ENCODE peak calls at places on chromosomes 16 and 17, in five cellular contexts. K, V, I, E and N are unnamed samples.

GRCh38 chr17:7060165-7060890 is 16.4 kb upstream of the SLC16A11 start:
- DNase-seq in V (no peak), E (no peak), I (peak; percentile 95), K (no peak), N (no peak)

GRCh38 chr16:15644306-15644961 is 1.5 kb upstream of the MARF1 start:
- DNase-seq in E (no peak), I (peak; percentile 18), V (no peak), K (no peak), N (no peak)

GRCh38 chr16:57801098-57801855 is 1.0 kb downstream of the KIFC3 start:
- DNase-seq in K (no peak), E (no peak), V (peak; percentile 26), I (peak; percentile 83), N (no peak)

GRCh38 chr17:38917259-38917658 is 8.2 kb upstream of the LASP1NB start:
- DNase-seq in I (no peak), K (no peak), E (no peak), V (no peak), N (no peak)

GRCh38 chr16:85798901-85799496 is 345 bp downstream of the EMC8 start:
- DNase-seq in K (peak; percentile 44), E (no peak), V (peak; percentile 63), I (peak; percentile 44), N (no peak)

GRCh38 chr16:30473231-30474061 is 904 bp downstream of the ITGAL start:
- DNase-seq in K (no peak), V (peak; percentile 56), E (no peak), I (no peak), N (no peak)

GRCh38 chr17:42133461-42134041 is 10.9 kb downstream of the HSPB9 start:
- DNase-seq in I (no peak), V (no peak), K (no peak), E (no peak), N (no peak)

GRCh38 chr16:87344931-87345631 is 27.9 kb upstream of the C16orf95 start:
- DNase-seq in K (peak; percentile 39), E (peak; percentile 22), V (peak; percentile 65), I (peak; percentile 13), N (no peak)

GRCh38 chr17:9932481-9932880 is 27.4 kb upstream of the RCVRN start:
- DNase-seq in E (no peak), V (no peak), I (peak; percentile 7), K (no peak), N (no peak)

GRCh38 chr16:76946879-76947278 is 244.1 kb upstream of the MON1B start:
- DNase-seq in K (no peak), E (no peak), V (no peak), I (peak; percentile 87), N (no peak)

GRCh38 chr16:56629531-56629930 is 2.9 kb upstream of the MT1M start:
- DNase-seq in K (no peak), V (no peak), E (no peak), I (no peak), N (peak; percentile 39)

GRCh38 chr17:31533546-31534155 is 142.2 kb downstream of the RAB11FIP4 start:
- DNase-seq in E (no peak), I (peak; percentile 85), K (peak; percentile 79), V (no peak), N (peak; percentile 69)
- TF ChIP-seq CTCF in E (no peak), I (peak; percentile 18), K (peak; percentile 65), V (no peak), N (peak; percentile 62)

DNA sequence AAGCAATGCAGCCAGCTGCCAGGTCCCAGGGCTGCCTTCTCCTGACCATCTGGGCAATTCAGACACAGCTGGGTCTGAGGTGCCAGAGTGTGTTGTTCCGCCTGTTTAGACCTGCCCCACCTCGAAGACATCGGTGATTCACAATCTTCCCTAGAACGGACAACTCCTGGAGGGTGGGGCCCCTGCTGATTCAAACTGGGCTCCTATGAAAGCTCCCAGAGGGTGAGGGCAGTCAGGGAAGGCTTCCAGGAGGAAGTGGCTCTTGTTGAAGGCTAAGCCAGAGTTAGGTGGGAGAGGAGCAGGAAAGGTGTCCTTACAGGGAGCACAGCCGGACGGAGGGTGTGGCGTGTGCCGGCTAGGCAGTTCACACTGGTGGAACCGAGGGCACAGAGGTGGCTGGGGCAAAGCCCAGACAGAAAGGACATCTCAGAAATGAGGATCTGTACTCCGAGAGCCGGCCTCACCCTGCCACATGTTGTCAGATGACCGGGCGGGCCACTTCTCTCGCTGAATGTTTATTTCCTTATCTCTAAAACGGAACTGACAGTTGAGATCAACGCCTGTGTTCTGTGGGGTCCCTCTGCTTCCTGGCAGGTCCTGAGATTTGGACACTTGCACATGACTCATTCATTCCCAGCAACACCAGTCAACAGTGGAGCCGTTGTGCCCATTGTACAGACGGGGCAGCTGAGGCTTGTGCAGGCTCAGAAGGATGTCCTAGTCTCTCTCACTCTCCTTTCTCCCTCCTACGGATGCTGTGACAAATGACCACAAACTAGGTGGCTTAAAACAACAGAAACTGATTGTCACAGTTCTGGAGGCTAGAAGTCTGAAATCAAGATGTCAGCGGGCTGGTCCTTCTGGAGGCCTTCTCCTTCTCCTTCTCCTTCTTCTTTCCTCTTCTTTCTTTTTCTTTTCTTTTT is 26.9 kb upstream of the LITAF start:
- DNase-seq in V (peak; percentile 89), E (peak; percentile 49), I (peak; percentile 25), K (no peak), N (no peak)
- TF ChIP-seq CTCF in V (no peak), E (no peak), I (no peak), K (no peak), N (no peak)

DNA sequence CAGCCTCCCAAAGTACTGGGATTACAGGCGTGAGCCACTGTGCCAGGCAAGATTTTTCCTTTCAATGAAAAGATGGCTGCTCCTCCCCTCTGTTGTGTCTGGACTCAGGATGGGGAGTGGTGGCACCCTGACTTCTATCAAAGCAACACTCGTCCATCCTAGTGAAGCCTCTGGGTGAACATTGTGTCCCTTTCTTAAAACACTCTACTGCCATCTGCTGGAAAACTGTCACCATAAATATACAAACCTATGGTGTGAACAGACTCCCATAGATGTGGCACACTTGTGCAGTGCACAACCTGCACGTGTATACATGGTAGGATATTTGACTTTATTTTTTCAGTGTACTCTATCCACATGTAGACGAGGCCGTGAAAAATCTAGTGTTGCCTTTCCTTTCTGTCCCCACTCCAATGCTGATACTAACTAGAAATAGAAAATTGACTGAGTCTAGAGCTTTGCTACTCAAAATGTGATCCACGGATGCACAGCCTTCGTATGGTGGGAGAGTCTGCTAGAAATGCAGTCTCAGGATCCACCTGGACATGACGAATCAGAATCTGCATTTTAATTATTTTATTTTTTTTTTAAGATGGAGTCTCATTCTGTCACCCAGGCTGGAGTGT is 55.9 kb upstream of the PLCG2 start:
- DNase-seq in K (no peak), E (peak; percentile 89), V (no peak), I (peak; percentile 75), N (no peak)
- TF ChIP-seq CTCF in K (peak; percentile 81), E (peak; percentile 75), V (peak; percentile 69), I (peak; percentile 57), N (peak; percentile 74)

GRCh38 chr17:45949755-45950320 is 49.2 kb upstream of the STH start:
- DNase-seq in I (no peak), K (no peak), V (no peak), E (no peak), N (no peak)

GRCh38 chr17:45946841-45947256 is 52.2 kb upstream of the STH start:
- DNase-seq in K (no peak), V (no peak), E (no peak), I (no peak), N (no peak)

GRCh38 chr17:45950888-45951287 is 48.2 kb upstream of the STH start:
- DNase-seq in K (no peak), I (no peak), V (no peak), E (no peak), N (no peak)

GRCh38 chr17:45948498-45948880 is 50.6 kb upstream of the STH start:
- DNase-seq in E (no peak), K (no peak), I (peak; percentile 24), V (no peak), N (no peak)

GRCh38 chr17:45948881-45949624 is 50.0 kb upstream of the STH start:
- DNase-seq in E (peak; percentile 58), V (peak; percentile 80), K (peak; percentile 88), I (peak; percentile 61), N (peak; percentile 77)
- TF ChIP-seq CTCF in E (peak; percentile 71), V (peak; percentile 85), K (peak; percentile 84), I (peak; percentile 67), N (peak; percentile 73)

GRCh38 chr17:32854834-32855389 is 22.0 kb downstream of the MYO1D start:
- DNase-seq in E (no peak), I (no peak), V (no peak), K (no peak), N (no peak)
- TF ChIP-seq CTCF in E (no peak), I (no peak), V (no peak), K (no peak), N (no peak)

GRCh38 chr17:76517638-76518038 is 16.4 kb upstream of the RHBDF2 start:
- DNase-seq in E (no peak), I (no peak), K (no peak), V (no peak), N (no peak)
- TF ChIP-seq CTCF in E (no peak), I (no peak), K (no peak), V (no peak), N (no peak)

GRCh38 chr17:68533887-68534700 is 21.9 kb downstream of the PRKAR1A start:
- DNase-seq in E (no peak), I (peak; percentile 47), V (no peak), K (no peak), N (no peak)
- TF ChIP-seq CTCF in E (peak; percentile 34), I (peak; percentile 44), V (peak; percentile 41), K (peak; percentile 61), N (peak; percentile 44)

DNA sequence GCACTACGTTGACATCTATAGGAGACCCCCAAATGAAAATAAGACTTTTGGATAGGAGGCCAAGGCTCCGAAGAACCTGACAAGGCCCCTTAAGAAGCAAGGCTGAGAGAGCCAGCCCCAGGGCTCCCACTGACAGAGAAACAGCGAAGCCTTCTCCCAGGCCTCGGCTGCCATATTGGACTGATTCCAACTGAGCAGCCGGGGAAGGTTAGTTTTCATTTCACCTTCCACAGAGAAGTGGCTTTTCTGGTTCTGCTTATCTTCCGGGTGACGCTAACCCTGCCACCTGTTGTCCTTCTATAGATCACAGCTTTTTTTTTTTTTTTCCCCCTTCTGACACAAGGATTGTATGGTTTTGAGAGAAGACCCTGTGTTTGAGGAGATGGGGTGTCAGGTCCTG is 356.7 kb downstream of the SOX9 start:
- DNase-seq in V (no peak), K (no peak), I (no peak), E (no peak), N (no peak)
- TF ChIP-seq CTCF in V (no peak), K (no peak), I (no peak), E (no peak), N (no peak)

DNA sequence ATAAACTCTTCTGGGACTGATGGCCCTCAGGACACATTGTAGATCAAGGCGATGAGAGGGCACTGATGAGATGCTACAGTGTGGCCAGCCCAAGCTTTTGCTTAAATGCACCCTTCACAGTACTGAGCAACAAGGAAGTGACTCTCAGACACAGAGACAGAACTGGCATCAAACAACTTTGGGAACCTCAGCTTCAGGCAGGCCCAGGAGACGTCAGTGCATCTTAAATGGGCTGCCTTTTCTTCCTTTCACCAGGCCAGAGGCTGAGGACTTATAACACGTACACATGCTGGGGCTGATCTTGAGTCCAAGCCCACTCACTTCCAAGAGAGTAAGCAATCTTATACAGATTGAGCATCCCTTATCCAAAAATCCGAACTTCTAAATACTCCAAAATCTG is 386.1 kb upstream of the C16orf82 start:
- DNase-seq in K (no peak), E (no peak), I (no peak), V (no peak), N (no peak)
- TF ChIP-seq CTCF in K (no peak), E (no peak), I (no peak), V (no peak), N (no peak)